ENCODE peak calls at places on chromosomes 2 and 18, in four cellular contexts. S, Z, U and W are unnamed samples. For H3K4me1, the result is how much of the 10 kb centered on the place peaks cover.

GRCh38 chr2:49240608-49241007 is 86.3 kb upstream of the FSHR start:
- DNase-seq in S (no peak), Z (no peak), U (no peak), W (no peak)

GRCh38 chr2:67159929-67160328 is 237.2 kb upstream of the ETAA1 start:
- DNase-seq in S (no peak), Z (peak), U (no peak), W (no peak)

GRCh38 chr2:207531024-207531411 is 1.3 kb downstream of the CREB1 start:
- DNase-seq in S (no peak), Z (no peak), U (no peak), W (no peak)

GRCh38 chr2:74735544-74735943 is 81.5 kb downstream of the SEMA4F start:
- DNase-seq in S (no peak), Z (peak), U (no peak), W (no peak)

GRCh38 chr2:241764272-241765241 is 12.1 kb upstream of the GAL3ST2 start:
- DNase-seq in S (no peak), Z (no peak), U (no peak), W (no peak)

GRCh38 chr2:96806468-96807126 is 9.5 kb upstream of the CNNM3 start:
- DNase-seq in S (no peak), Z (no peak), U (no peak), W (no peak)

GRCh38 chr2:172404824-172405223 is 22.6 kb upstream of the ITGA6 start:
- DNase-seq in S (no peak), Z (peak), U (no peak), W (peak)

GRCh38 chr2:204680576-204680975 is 135.3 kb downstream of the PARD3B start:
- DNase-seq in S (no peak), Z (no peak), U (no peak), W (no peak)

GRCh38 chr2:14634885-14635871 is 2.7 kb downstream of the LRATD1 start:
- DNase-seq in S (peak), Z (peak), U (no peak), W (peak)

GRCh38 chr2:218878486-218878885 is 2.2 kb upstream of the WNT10A start:
- DNase-seq in S (no peak), Z (no peak), U (no peak), W (no peak)

GRCh38 chr2:236081171-236081570 is 87.0 kb downstream of the GBX2 start:
- DNase-seq in S (no peak), Z (no peak), U (no peak), W (no peak)

GRCh38 chr2:167491788-167492187 is 603.5 kb downstream of the XIRP2 start:
- DNase-seq in S (no peak), Z (no peak), U (no peak), W (no peak)

GRCh38 chr2:17057109-17058017 is 391.7 kb upstream of the CYRIA start:
- DNase-seq in S (no peak), Z (no peak), U (no peak), W (no peak)
- H3K4me2 ChIP-seq in S (no peak), Z (no peak), U (no peak), W (no peak)

GRCh38 chr2:152395132-152396024 is 60.4 kb downstream of the FMNL2 start:
- DNase-seq in S (no peak), Z (no peak), U (no peak), W (no peak)
- H3K9ac ChIP-seq in S (no peak), Z (no peak), U (no peak), W (no peak)

GRCh38 chr2:235003096-235003775 is 51.4 kb downstream of the SH3BP4 start:
- DNase-seq in S (no peak), Z (no peak), U (no peak), W (no peak)

GRCh38 chr2:235006461-235006860 is 54.6 kb downstream of the SH3BP4 start:
- DNase-seq in S (no peak), Z (no peak), U (no peak), W (no peak)

GRCh38 chr2:235004289-235004903 is 52.6 kb downstream of the SH3BP4 start:
- DNase-seq in S (no peak), Z (no peak), U (no peak), W (no peak)

GRCh38 chr2:235005603-235006259 is 53.9 kb downstream of the SH3BP4 start:
- DNase-seq in S (no peak), Z (no peak), U (no peak), W (no peak)

GRCh38 chr2:235005023-235005422 is 53.2 kb downstream of the SH3BP4 start:
- DNase-seq in S (no peak), Z (no peak), U (no peak), W (no peak)
- H3K4me1 ChIP-seq in S (under half), Z (under half), U (half or more), W (under half)

DNA sequence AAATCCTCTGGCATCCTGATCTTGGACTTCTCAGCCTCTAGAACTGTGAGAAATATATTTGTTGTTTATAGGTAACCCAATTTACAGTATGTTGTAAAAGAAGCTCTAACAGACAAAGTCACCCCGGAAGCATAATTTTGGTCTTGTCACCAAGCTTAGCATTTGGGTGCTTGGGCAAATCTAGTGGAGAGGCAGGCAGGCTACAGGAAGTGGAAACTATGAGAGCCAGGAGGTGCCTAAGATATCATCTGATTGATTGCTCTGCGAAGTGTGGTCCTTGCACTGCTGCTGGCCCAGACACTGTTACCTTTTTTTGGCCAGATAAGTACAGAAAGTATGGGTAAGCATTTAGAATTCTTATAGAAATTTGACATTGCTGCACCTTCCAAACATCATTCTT is 102.9 kb downstream of the CDC42EP3 start:
- DNase-seq in S (no peak), Z (no peak), U (no peak), W (no peak)
- H3K4me2 ChIP-seq in S (no peak), Z (no peak), U (no peak), W (no peak)

GRCh38 chr18:79683626-79684282 is 4.2 kb downstream of the CTDP1 start:
- DNase-seq in S (no peak), Z (no peak), U (no peak), W (no peak)
- H3K9ac ChIP-seq in S (no peak), Z (no peak), U (no peak), W (no peak)

DNA sequence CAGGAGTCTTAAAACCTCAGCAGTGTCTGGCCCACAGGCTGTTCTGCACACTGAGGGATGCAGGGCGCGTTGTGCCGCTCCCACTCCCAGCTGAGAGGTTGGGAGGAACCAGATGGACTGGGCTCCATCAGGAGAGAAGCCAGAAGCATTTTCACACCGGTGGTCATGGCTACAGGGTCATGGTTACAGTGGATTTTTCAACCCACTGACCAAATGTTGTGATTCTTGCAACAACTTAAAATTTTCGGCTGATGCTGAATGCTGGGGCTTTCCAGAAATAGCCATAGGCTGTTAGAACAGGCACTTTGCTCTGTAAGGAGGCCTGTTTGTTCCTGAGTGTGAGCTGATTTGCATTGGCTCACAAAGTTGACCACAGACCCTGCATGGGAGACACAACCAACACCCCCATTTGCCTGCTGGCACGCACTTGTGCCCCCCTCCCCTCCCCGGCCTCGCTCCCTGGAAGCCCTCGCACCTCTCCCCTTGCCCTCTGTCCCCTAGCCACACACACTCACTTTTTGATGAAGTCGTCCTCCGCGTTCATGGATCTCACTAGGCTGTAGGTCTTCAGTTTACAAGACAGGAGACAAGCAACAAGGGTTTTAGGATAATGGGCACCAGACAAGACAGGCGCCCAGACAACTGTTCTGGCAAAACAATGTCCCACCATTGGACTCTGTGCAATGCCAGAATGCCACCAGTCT is 3.4 kb downstream of the LPIN1 start:
- DNase-seq in S (no peak), Z (no peak), U (no peak), W (no peak)
- H3K4me1 ChIP-seq in S (half or more), Z (half or more), U (half or more), W (half or more)